ENCODE peak calls at places on chromosomes 11 and 22, in six cellular contexts. One of them, this sample, is unnamed.

GRCh38 chr11:105618343-105618955 is 8.6 kb downstream of the GRIA4 start:
- DNase-seq in COR-L47: no peak
- DNase-seq in breast epithelium: no peak
- DNase-seq in SW480: no peak
- DNase-seq in fibroblast of mammary gland: no peak
- DNase-seq in activated CD8-positive, alpha-beta memory T cell treated with anti-CD3 and anti-CD28 coated beads for 1 hour: no peak
- DNase-seq in this sample: no peak

GRCh38 chr11:61028135-61028729 is 56.8 kb downstream of the CD6 start:
- DNase-seq in COR-L47: peak
- DNase-seq in breast epithelium: no peak
- DNase-seq in SW480: no peak
- DNase-seq in fibroblast of mammary gland: no peak
- DNase-seq in activated CD8-positive, alpha-beta memory T cell treated with anti-CD3 and anti-CD28 coated beads for 1 hour: no peak
- DNase-seq in this sample: no peak

GRCh38 chr11:70710192-70710965 is 312.1 kb downstream of the CTTN start:
- DNase-seq in COR-L47: no peak
- DNase-seq in breast epithelium: no peak
- DNase-seq in SW480: no peak
- DNase-seq in fibroblast of mammary gland: no peak
- DNase-seq in activated CD8-positive, alpha-beta memory T cell treated with anti-CD3 and anti-CD28 coated beads for 1 hour: no peak
- DNase-seq in this sample: no peak

GRCh38 chr11:8206251-8207079 is 37.6 kb upstream of the RIC3 start:
- DNase-seq in COR-L47: peak
- DNase-seq in breast epithelium: no peak
- DNase-seq in SW480: no peak
- DNase-seq in fibroblast of mammary gland: no peak
- DNase-seq in activated CD8-positive, alpha-beta memory T cell treated with anti-CD3 and anti-CD28 coated beads for 1 hour: no peak
- DNase-seq in this sample: peak

GRCh38 chr11:3909901-3910300 is 54.4 kb downstream of the STIM1 start:
- DNase-seq in COR-L47: no peak
- DNase-seq in breast epithelium: no peak
- DNase-seq in SW480: no peak
- DNase-seq in fibroblast of mammary gland: no peak
- DNase-seq in activated CD8-positive, alpha-beta memory T cell treated with anti-CD3 and anti-CD28 coated beads for 1 hour: no peak
- DNase-seq in this sample: no peak

GRCh38 chr11:118212131-118212725 is 12.6 kb downstream of the JAML start:
- DNase-seq in COR-L47: no peak
- DNase-seq in breast epithelium: no peak
- DNase-seq in SW480: no peak
- DNase-seq in fibroblast of mammary gland: no peak
- DNase-seq in activated CD8-positive, alpha-beta memory T cell treated with anti-CD3 and anti-CD28 coated beads for 1 hour: no peak
- DNase-seq in this sample: no peak

GRCh38 chr11:27385245-27385644 is 22.2 kb upstream of the CCDC34 start:
- DNase-seq in COR-L47: no peak
- DNase-seq in breast epithelium: no peak
- DNase-seq in SW480: no peak
- DNase-seq in fibroblast of mammary gland: peak
- DNase-seq in activated CD8-positive, alpha-beta memory T cell treated with anti-CD3 and anti-CD28 coated beads for 1 hour: no peak
- DNase-seq in this sample: no peak

GRCh38 chr22:31637375-31637937 is 24.6 kb downstream of the PISD start:
- DNase-seq in COR-L47: no peak
- DNase-seq in breast epithelium: no peak
- DNase-seq in SW480: no peak
- DNase-seq in fibroblast of mammary gland: peak
- DNase-seq in activated CD8-positive, alpha-beta memory T cell treated with anti-CD3 and anti-CD28 coated beads for 1 hour: no peak
- DNase-seq in this sample: peak

GRCh38 chr11:58626915-58627483 is 4.5 kb downstream of the CNTF start:
- DNase-seq in COR-L47: no peak
- DNase-seq in breast epithelium: no peak
- DNase-seq in SW480: no peak
- DNase-seq in fibroblast of mammary gland: no peak
- DNase-seq in activated CD8-positive, alpha-beta memory T cell treated with anti-CD3 and anti-CD28 coated beads for 1 hour: no peak
- DNase-seq in this sample: no peak

GRCh38 chr11:67252831-67253239 is 13.4 kb upstream of the GRK2 start:
- DNase-seq in COR-L47: no peak
- DNase-seq in breast epithelium: no peak
- DNase-seq in SW480: peak
- DNase-seq in fibroblast of mammary gland: peak
- DNase-seq in activated CD8-positive, alpha-beta memory T cell treated with anti-CD3 and anti-CD28 coated beads for 1 hour: no peak
- DNase-seq in this sample: no peak

GRCh38 chr11:2074266-2074825 is 64.8 kb downstream of the IGF2 start:
- DNase-seq in COR-L47: no peak
- DNase-seq in breast epithelium: no peak
- DNase-seq in SW480: no peak
- DNase-seq in fibroblast of mammary gland: no peak
- DNase-seq in activated CD8-positive, alpha-beta memory T cell treated with anti-CD3 and anti-CD28 coated beads for 1 hour: no peak
- DNase-seq in this sample: no peak

GRCh38 chr11:48047616-48048015 is 67.3 kb downstream of the PTPRJ start:
- DNase-seq in COR-L47: no peak
- DNase-seq in breast epithelium: no peak
- DNase-seq in SW480: no peak
- DNase-seq in fibroblast of mammary gland: no peak
- DNase-seq in activated CD8-positive, alpha-beta memory T cell treated with anti-CD3 and anti-CD28 coated beads for 1 hour: no peak
- DNase-seq in this sample: no peak

This sample was measured in dorsolateral prefrontal cortex.